ENCODE peak calls at places on chromosomes 3 and 15, in ten cellular contexts. W, X, L, N, F, U, C, R, E and T are unnamed samples.

GRCh38 chr3:72213296-72214064 is 428.5 kb upstream of the PROK2 start:
- DNase-seq in N (no peak), U (peak), X (no peak), W (no peak), R (no peak), F (no peak), L (no peak), C (no peak), E (no peak), T (no peak)

GRCh38 chr3:125403789-125404188 is 28.7 kb upstream of the ZNF148 start:
- DNase-seq in N (no peak), X (no peak), R (no peak), C (no peak), W (no peak), E (no peak), L (peak), F (no peak), U (peak), T (no peak)

GRCh38 chr3:55167586-55168317 is 239.9 kb upstream of the LRTM1 start:
- DNase-seq in W (no peak), N (no peak), R (no peak), C (no peak), U (peak), X (no peak), E (no peak), L (peak), F (no peak), T (no peak)

GRCh38 chr15:48720646-48721045 is 75.1 kb upstream of the FBN1 start:
- DNase-seq in X (no peak), E (no peak), U (peak), F (no peak), W (no peak), R (no peak), L (peak), C (no peak), N (no peak), T (no peak)

GRCh38 chr3:185253645-185254410 is at the start of gene EHHADH:
- DNase-seq in N (peak), L (peak), X (peak), R (no peak), U (peak), E (peak), C (peak), F (peak), W (peak), T (peak)

GRCh38 chr15:70036585-70037343 is 61.0 kb downstream of the TLE3 start:
- DNase-seq in U (no peak), C (no peak), W (no peak), R (no peak), X (no peak), L (no peak), N (no peak), E (no peak), F (peak), T (no peak)

GRCh38 chr3:16289144-16289889 is 24.3 kb downstream of the OXNAD1 start:
- DNase-seq in L (peak), C (no peak), N (no peak), W (no peak), E (no peak), U (no peak), R (no peak), F (no peak), X (no peak), T (no peak)

GRCh38 chr3:27521872-27522265 is 37.7 kb upstream of the SLC4A7 start:
- DNase-seq in E (no peak), U (no peak), L (no peak), X (no peak), R (no peak), F (no peak), W (no peak), C (no peak), N (no peak), T (no peak)

GRCh38 chr3:70064194-70064787 is 64.8 kb downstream of the SAMMSON start:
- DNase-seq in X (peak), F (no peak), R (peak), L (peak), N (peak), C (no peak), U (peak), E (peak), W (no peak), T (no peak)

GRCh38 chr15:85742186-85742751 is 52.5 kb downstream of the KLHL25 start:
- DNase-seq in W (no peak), L (peak), C (no peak), R (no peak), F (peak), X (no peak), E (no peak), N (no peak), U (peak), T (peak)

GRCh38 chr3:9732080-9732752 is 681 bp downstream of the BRPF1 start:
- DNase-seq in U (no peak), F (no peak), W (peak), N (peak), R (no peak), E (no peak), X (peak), C (peak), L (no peak), T (no peak)

GRCh38 chr3:183277260-183277659 is 24.2 kb downstream of the B3GNT5 start:
- DNase-seq in C (no peak), W (no peak), L (no peak), E (no peak), X (no peak), U (no peak), F (no peak), R (no peak), N (no peak), T (no peak)

GRCh38 chr3:98848108-98848507 is 53.4 kb downstream of the DCBLD2 start:
- DNase-seq in N (no peak), X (no peak), U (no peak), W (no peak), F (no peak), C (no peak), R (no peak), L (no peak), E (no peak), T (no peak)

GRCh38 chr3:137204409-137204808 is 246.6 kb downstream of the IL20RB start:
- DNase-seq in E (no peak), U (no peak), C (no peak), F (no peak), L (no peak), X (no peak), W (no peak), R (no peak), N (no peak), T (no peak)

GRCh38 chr15:38054488-38054887 is 120.0 kb downstream of the TMCO5A start:
- DNase-seq in L (peak), R (no peak), F (no peak), N (no peak), X (no peak), C (no peak), U (no peak), W (no peak), E (no peak), T (no peak)

GRCh38 chr15:48795901-48796300 is 15.0 kb downstream of the CEP152 start:
- DNase-seq in C (no peak), U (no peak), E (no peak), F (no peak), L (no peak), W (no peak), R (no peak), X (no peak), N (no peak), T (no peak)

GRCh38 chr15:69595009-69595825 is 142.6 kb downstream of the RPLP1 start:
- DNase-seq in C (peak), F (peak), U (no peak), L (peak), R (no peak), N (no peak), W (no peak), E (peak), X (no peak), T (peak)

GRCh38 chr15:39920510-39921273 is 626 bp upstream of the GPR176 start:
- DNase-seq in U (peak), X (peak), E (peak), N (peak), W (peak), C (peak), F (peak), L (peak), R (no peak), T (peak)

GRCh38 chr15:63938486-63939061 is 104.8 kb upstream of the HERC1 start:
- DNase-seq in C (no peak), U (no peak), L (no peak), R (no peak), W (peak), F (no peak), X (no peak), N (no peak), E (no peak), T (no peak)

GRCh38 chr3:165643433-165643824 is 193.8 kb downstream of the BCHE start:
- DNase-seq in W (no peak), C (no peak), X (no peak), L (no peak), F (no peak), E (no peak), N (no peak), R (no peak), U (peak), T (no peak)

GRCh38 chr3:25592510-25592968 is 72.2 kb downstream of the TOP2B start:
- DNase-seq in E (peak), U (peak), F (peak), W (no peak), R (no peak), N (peak), X (peak), L (peak), C (peak), T (peak)

GRCh38 chr3:194541483-194541882 is 54.7 kb upstream of the ATP13A3 start:
- DNase-seq in X (no peak), U (no peak), N (no peak), C (no peak), F (no peak), W (no peak), L (no peak), E (no peak), R (no peak), T (peak)

GRCh38 chr3:126524429-126524988 is 554 bp downstream of the CHST13 start:
- DNase-seq in X (no peak), E (no peak), F (peak), U (no peak), L (no peak), C (no peak), N (peak), W (no peak), R (no peak), T (no peak)

GRCh38 chr3:153210660-153211059 is 48.6 kb downstream of the RAP2B start:
- DNase-seq in X (peak), E (no peak), R (no peak), U (no peak), L (peak), C (peak), N (no peak), W (no peak), F (no peak), T (no peak)

GRCh38 chr3:64696896-64697295 is 9.1 kb upstream of the ADAMTS9 start:
- DNase-seq in R (no peak), W (no peak), X (no peak), F (no peak), C (no peak), E (no peak), N (no peak), L (no peak), U (no peak), T (no peak)

GRCh38 chr3:178841011-178841410 is 230.6 kb downstream of the ZMAT3 start:
- DNase-seq in X (no peak), E (no peak), C (no peak), R (no peak), N (no peak), F (no peak), W (no peak), U (no peak), L (no peak), T (no peak)

GRCh38 chr3:151835751-151836550 is 22.0 kb downstream of the AADAC start:
- DNase-seq in F (no peak), W (no peak), N (peak), L (peak), U (peak), R (no peak), X (peak), C (no peak), E (no peak), T (no peak)

GRCh38 chr3:3101660-3102458 is 8.3 kb downstream of the IL5RA start:
- DNase-seq in L (no peak), C (no peak), R (no peak), F (no peak), X (no peak), N (no peak), W (no peak), U (no peak), E (no peak), T (no peak)

GRCh38 chr3:188124184-188124583 is 29.8 kb upstream of the LPP start:
- DNase-seq in N (no peak), W (no peak), X (no peak), L (no peak), U (peak), R (no peak), E (no peak), F (no peak), C (no peak), T (no peak)

GRCh38 chr3:54358327-54358726 is 236.0 kb downstream of the CACNA2D3 start:
- DNase-seq in E (no peak), U (no peak), F (peak), L (no peak), C (no peak), W (no peak), X (no peak), R (no peak), N (no peak), T (no peak)

GRCh38 chr15:24292837-24293236 is 382.7 kb upstream of the NPAP1 start:
- DNase-seq in R (no peak), X (no peak), F (no peak), N (no peak), W (no peak), E (no peak), U (no peak), C (no peak), L (no peak), T (no peak)

GRCh38 chr3:39639344-39640236 is 169.8 kb upstream of the MYRIP start:
- DNase-seq in W (no peak), U (peak), X (peak), C (peak), L (peak), N (peak), R (peak), E (no peak), F (no peak), T (no peak)

GRCh38 chr15:79366691-79367090 is 55.8 kb downstream of the TMED3 start:
- DNase-seq in X (no peak), N (no peak), C (no peak), W (no peak), L (no peak), F (no peak), E (no peak), R (no peak), U (no peak), T (no peak)

GRCh38 chr3:49634736-49635135 is 39.4 kb upstream of the APEH start:
- DNase-seq in L (no peak), N (no peak), F (no peak), X (peak), W (no peak), U (no peak), E (no peak), C (no peak), R (no peak), T (no peak)
- TF ChIP-seq CTCF in L (no peak), N (no peak), F (no peak), X (peak), W (peak), U (peak), E (no peak), C (no peak), R (no peak), T (no peak)

DNA sequence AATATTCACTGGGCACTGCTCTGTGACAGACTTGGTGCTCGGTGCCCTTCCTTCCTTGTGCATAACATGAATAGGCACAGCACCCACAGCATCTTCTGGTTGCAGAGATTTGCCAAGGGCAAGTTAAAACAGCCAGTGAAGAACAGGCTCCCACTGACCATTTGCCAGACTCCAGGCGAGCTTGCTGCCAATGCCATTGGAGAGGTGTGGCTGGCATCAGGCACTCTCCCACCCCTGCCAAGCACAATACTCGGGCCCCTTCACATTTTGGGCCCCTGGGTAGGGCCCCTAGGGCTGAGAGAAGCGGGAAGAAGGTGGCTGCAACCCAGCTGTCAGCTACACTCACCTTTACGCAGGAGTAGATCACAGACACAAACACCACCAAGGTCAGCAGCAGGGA is 112.1 kb downstream of the SEC22A start:
- DNase-seq in X (no peak), N (no peak), F (peak), W (no peak), E (no peak), U (no peak), L (no peak), R (no peak), C (no peak), T (no peak)
- H3K4me3 ChIP-seq in X (no peak), N (no peak), F (no peak), W (peak), E (no peak), U (no peak), L (no peak), R (no peak), C (no peak), T (no peak)

GRCh38 chr3:1087066-1087555 is 5.7 kb upstream of the CNTN6 start:
- DNase-seq in X (peak), L (peak), R (no peak), E (peak), N (no peak), U (peak), F (no peak), W (no peak), C (peak), T (peak)
- TF ChIP-seq CTCF in X (peak), L (peak), R (peak), E (no peak), N (no peak), U (peak), F (no peak), W (peak), C (no peak), T (peak)

GRCh38 chr15:76345269-76345879 is 8.8 kb downstream of the ISL2 start:
- DNase-seq in E (no peak), F (no peak), U (no peak), N (no peak), X (no peak), C (no peak), L (peak), R (no peak), W (no peak), T (no peak)
- H3K4me3 ChIP-seq in E (no peak), F (peak), U (no peak), N (no peak), X (peak), C (peak), L (no peak), R (peak), W (peak), T (no peak)

DNA sequence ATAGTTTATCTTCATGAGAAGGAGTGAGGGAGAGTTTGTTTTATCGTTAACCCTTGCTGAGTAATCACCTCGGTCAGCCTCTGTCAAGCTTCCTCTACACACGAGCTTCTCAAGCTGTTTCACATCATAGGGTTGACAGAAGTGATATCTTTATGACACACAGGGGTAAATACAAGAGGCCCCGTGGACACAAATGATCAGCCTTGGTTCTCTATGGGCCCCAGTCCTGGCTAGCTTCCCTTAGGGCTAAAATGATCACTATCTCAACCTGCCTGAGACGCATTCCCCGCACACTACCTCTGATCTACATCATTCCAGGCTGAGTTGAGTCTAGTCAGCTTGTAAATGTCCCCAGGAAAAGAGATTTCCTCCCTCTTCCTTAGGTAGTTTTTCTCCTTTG is 35.3 kb upstream of the PPARG start:
- DNase-seq in X (no peak), C (no peak), R (no peak), L (no peak), U (no peak), E (no peak), N (no peak), F (no peak), W (no peak), T (no peak)
- TF ChIP-seq CTCF in X (no peak), C (no peak), R (no peak), L (no peak), U (no peak), E (no peak), N (no peak), F (no peak), W (no peak), T (no peak)

DNA sequence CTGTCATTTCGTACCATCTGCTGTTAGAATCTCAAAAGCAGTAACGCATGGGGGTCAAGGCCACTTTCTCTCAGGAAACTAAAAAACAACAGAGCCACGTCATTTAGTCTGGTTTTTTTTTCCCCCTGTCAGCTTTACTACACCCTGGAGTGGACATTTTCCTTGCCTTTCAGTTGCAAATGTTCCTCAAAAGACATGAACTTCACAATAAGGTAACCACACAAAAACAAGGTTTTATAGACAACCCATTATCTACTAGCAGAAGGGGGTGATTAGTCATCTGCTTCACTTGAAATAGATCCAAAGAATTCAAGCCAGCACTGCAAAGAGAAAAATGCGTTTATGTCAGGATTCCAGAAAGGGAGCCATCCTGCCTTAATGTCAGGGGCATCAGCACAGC is 171.8 kb upstream of the CDIN1 start:
- DNase-seq in X (no peak), N (no peak), U (peak), C (no peak), F (no peak), E (no peak), L (peak), R (no peak), W (no peak), T (no peak)
- H3K4me3 ChIP-seq in X (no peak), N (no peak), U (no peak), C (no peak), F (no peak), E (no peak), L (no peak), R (no peak), W (no peak), T (no peak)